ENCODE peak calls at places on chromosomes 12 and 14, in six cellular contexts. I, O, X, Y, V and K are unnamed samples.

GRCh38 chr12:56688846-56689113 is 696 bp upstream of the PTGES3 start:
- DNase-seq in X (no peak), V (no peak), I (no peak), Y (no peak), O (no peak), K (no peak)

GRCh38 chr12:117986705-117987469 is 18.1 kb upstream of the KSR2 start:
- DNase-seq in X (no peak), V (no peak), Y (no peak), I (no peak), O (no peak), K (no peak)

GRCh38 chr12:91910871-91911388 is 234.7 kb downstream of the BTG1 start:
- DNase-seq in X (no peak), O (no peak), V (no peak), Y (no peak), I (no peak), K (no peak)

GRCh38 chr14:96660135-96660534 is 137.0 kb upstream of the VRK1 start:
- DNase-seq in V (no peak), Y (no peak), X (no peak), I (no peak), O (no peak), K (no peak)

GRCh38 chr12:105983622-105984325 is 155.0 kb downstream of the NUAK1 start:
- DNase-seq in I (no peak), O (no peak), X (no peak), Y (no peak), V (no peak), K (no peak)

GRCh38 chr12:10101042-10101579 is 2.3 kb upstream of the CLEC1A start:
- DNase-seq in V (no peak), I (no peak), Y (no peak), X (no peak), O (peak; percentile 50), K (no peak)

GRCh38 chr12:93363854-93364297 is 13.8 kb upstream of the NUDT4 start:
- DNase-seq in V (no peak), O (no peak), X (no peak), Y (no peak), I (no peak), K (peak; percentile 14)

GRCh38 chr12:32467959-32468863 is 68.9 kb downstream of the FGD4 start:
- DNase-seq in X (no peak), O (no peak), Y (no peak), V (no peak), I (no peak), K (no peak)

GRCh38 chr12:10511756-10512355 is 6.2 kb downstream of the EIF2S3B start:
- DNase-seq in Y (no peak), X (no peak), V (no peak), O (no peak), I (no peak), K (no peak)

GRCh38 chr14:60658116-60658515 is 8.8 kb upstream of the SIX1 start:
- DNase-seq in I (no peak), V (no peak), Y (no peak), X (no peak), O (no peak), K (no peak)

GRCh38 chr14:35578135-35578534 is 44.2 kb downstream of the INSM2 start:
- DNase-seq in Y (no peak), O (no peak), I (no peak), X (no peak), V (no peak), K (no peak)

GRCh38 chr12:68479261-68479581 is 131.5 kb upstream of the RAP1B start:
- DNase-seq in Y (no peak), O (no peak), V (no peak), X (no peak), I (no peak), K (no peak)

GRCh38 chr12:30980886-30981662 is 54.5 kb downstream of the TSPAN11 start:
- DNase-seq in X (no peak), O (no peak), Y (peak; percentile 44), V (no peak), I (no peak), K (no peak)

GRCh38 chr14:96051642-96052540 is 12.7 kb downstream of the C14orf132 start:
- DNase-seq in V (no peak), Y (no peak), I (no peak), X (no peak), O (no peak), K (no peak)

GRCh38 chr14:103502877-103503276 is 19.8 kb downstream of the CKB start:
- DNase-seq in X (no peak), Y (no peak), I (no peak), O (peak; percentile 13), V (no peak), K (no peak)

GRCh38 chr12:79012616-79013015 is 148.0 kb downstream of the SYT1 start:
- DNase-seq in Y (no peak), X (no peak), O (no peak), V (no peak), I (no peak), K (no peak)

GRCh38 chr12:67208326-67209067 is 60.7 kb upstream of the CAND1 start:
- DNase-seq in V (no peak), Y (no peak), O (no peak), X (no peak), I (no peak), K (no peak)

GRCh38 chr14:59360923-59361794 is 104.0 kb downstream of the GPR135 start:
- DNase-seq in O (no peak), V (no peak), X (peak; percentile 70), Y (no peak), I (peak; percentile 78), K (no peak)

GRCh38 chr14:93970589-93970966 is 5.8 kb downstream of the ASB2 start:
- DNase-seq in X (no peak), V (no peak), O (no peak), I (no peak), Y (no peak), K (peak; percentile 78)

GRCh38 chr12:119208626-119209061 is 29.9 kb downstream of the HSPB8 start:
- DNase-seq in O (no peak), Y (peak; percentile 36), X (peak; percentile 94), I (peak; percentile 83), V (no peak), K (no peak)

GRCh38 chr12:46101121-46101869 is 110.9 kb upstream of the SCAF11 start:
- DNase-seq in V (no peak), X (no peak), O (no peak), Y (no peak), I (no peak), K (no peak)
- H3K27ac ChIP-seq in V (no peak overlapping the region), X (no peak overlapping the region), O (no peak overlapping the region), Y (no peak overlapping the region), I (no peak overlapping the region), K (no peak overlapping the region)

DNA sequence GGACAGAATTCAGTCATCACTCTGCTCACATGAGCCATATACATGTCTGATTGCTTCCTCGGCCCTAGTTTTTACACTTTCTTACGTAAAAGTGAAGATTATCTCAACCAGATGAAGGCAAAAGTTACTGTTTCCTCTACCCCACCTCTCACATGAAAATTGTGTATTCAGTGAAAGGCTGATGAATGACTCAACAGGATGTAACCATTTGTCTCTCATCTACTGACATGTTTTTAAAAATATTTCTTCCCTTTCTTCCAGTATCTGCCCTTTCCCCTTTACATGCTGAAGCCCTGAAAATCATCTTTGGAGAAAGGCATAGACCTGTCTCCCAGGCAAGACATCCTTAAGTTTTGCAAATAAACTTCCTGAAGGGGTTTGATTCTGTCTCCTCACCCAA is 890.0 kb downstream of the GALC start:
- DNase-seq in V (no peak), O (no peak), X (no peak), I (no peak), Y (no peak), K (no peak)
- H3K4me1 ChIP-seq in V (no peaks in the 10 kb centered on the region), O (no peaks in the 10 kb centered on the region), X (no peaks in the 10 kb centered on the region), I (no peaks in the 10 kb centered on the region), Y (no peaks in the 10 kb centered on the region), K (no peaks in the 10 kb centered on the region)

DNA sequence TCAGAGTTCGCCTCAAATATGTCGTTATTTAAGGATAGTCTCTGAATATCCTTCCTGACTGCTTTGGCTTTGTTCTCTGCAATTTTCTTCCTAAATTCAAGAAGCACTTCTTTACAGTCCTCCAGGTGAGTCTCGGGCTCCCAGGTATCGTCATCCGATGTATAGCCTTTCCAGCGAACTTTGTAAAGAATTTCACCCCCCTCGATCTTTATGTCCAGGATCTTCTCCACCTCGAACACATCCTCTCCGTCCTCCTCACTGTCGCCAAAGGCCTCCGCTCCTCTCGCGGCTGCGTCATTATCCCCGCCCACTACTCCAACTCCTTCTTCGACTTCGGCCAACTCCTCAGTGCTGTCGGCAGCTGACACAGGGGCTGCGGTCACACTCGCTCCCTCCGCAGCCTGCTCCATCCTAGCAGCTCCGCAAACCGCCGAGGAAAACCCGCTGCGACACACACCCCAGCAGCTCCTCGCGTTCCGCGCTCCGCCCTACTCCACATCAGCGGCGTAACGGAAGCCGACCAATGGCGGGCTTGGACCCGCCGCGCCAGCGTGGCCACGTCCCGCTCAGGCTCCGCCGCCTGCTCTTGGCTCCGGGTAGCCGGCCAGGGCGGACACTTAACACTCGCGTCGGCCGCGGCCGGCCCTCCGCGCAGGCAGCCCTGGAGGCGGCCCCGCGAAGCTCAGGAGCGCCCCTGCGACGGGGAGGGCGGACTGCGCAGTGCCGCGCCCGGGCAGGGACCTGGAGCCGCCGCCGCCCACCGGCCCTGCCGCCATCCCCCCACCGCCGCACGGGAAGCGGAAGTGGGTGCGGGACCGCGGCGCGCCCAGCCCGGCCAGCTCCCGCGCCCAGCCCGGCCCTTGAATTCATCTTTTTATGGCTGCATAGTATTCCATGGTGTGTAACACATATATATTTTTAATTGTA is 4.1 kb downstream of the CD163L1 start:
- DNase-seq in Y (peak; percentile 77), X (no peak), O (peak; percentile 75), V (no peak), I (peak; percentile 75), K (peak; percentile 22)
- H3K27ac ChIP-seq in Y (no peak overlapping the region), X (no peak overlapping the region), O (peak overlapping the region; percentile 80), V (no peak overlapping the region), I (no peak overlapping the region), K (no peak overlapping the region)

GRCh38 chr14:99242816-99243795 is 28.9 kb downstream of the BCL11B start:
- DNase-seq in I (no peak), Y (no peak), V (no peak), O (no peak), X (no peak), K (peak; percentile 76)

GRCh38 chr14:99242238-99242637 is 29.8 kb downstream of the BCL11B start:
- DNase-seq in I (no peak), Y (no peak), O (no peak), V (no peak), X (no peak), K (no peak)

GRCh38 chr14:99239661-99240092 is 32.3 kb downstream of the BCL11B start:
- DNase-seq in I (no peak), O (no peak), V (no peak), X (no peak), Y (no peak), K (no peak)

GRCh38 chr14:99240512-99241313 is 31.3 kb downstream of the BCL11B start:
- DNase-seq in V (no peak), I (no peak), O (no peak), X (no peak), Y (no peak), K (no peak)

DNA sequence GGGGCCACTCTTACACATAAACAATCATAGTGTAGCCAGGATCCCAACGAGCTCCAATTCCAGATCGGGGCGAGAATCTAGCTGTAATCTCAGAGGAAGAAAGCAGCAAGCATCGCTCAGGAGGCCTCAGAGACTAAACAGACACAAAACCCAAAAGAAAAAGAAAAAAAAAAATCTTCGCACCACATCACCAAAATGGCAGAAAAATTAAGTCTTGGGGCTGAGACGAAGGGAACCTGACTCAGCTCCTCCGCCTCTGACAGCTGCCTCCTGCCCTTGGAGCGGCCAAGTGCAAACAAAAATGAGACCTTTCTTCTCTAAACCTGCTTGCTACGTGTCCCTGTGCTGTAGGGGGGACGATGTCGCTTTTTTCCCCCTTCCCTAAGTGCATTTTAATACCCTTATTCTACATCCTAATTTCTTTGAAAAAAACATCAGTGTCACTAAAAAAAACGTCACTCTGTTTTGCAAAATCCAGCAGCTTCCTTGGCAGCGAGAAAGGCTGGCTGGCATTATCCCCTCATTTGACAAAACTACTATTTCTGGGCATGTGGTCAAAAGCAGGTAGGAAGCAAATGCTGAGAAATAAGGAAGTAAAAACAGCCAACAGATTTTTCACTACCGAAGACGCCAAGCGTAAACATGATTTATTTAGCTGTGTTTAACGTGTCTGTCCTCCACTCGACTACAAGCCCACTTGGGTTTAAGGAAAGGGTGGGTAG is 30.5 kb downstream of the BCL11B start:
- DNase-seq in Y (no peak), I (no peak), V (no peak), X (no peak), O (no peak), K (peak; percentile 85)
- H3K4me1 ChIP-seq in Y (peaks cover 14% of the 10 kb centered on the region), I (no peaks in the 10 kb centered on the region), V (no peaks in the 10 kb centered on the region), X (no peaks in the 10 kb centered on the region), O (no peaks in the 10 kb centered on the region), K (peaks cover 91% of the 10 kb centered on the region)